ENCODE peak calls at places on chromosome 6, in six cellular contexts. P is foreskin fibroblast; I is head of caudate nucleus; X is HT-29; C is effector memory CD8-positive, alpha-beta T cell; N is NCI-H345. U is an unnamed sample.

GRCh38 chr6:158057213-158057987 is 75.7 kb downstream of the SYNJ2 start:
- DNase-seq in P (peak), I (no peak), X (no peak), C (no peak), N (no peak), U (peak)

GRCh38 chr6:41917528-41917927 is 3.4 kb downstream of the MED20 start:
- DNase-seq in P (peak), I (no peak), X (no peak), C (no peak), N (no peak), U (peak)

GRCh38 chr6:63923139-63923739 is 287.6 kb downstream of the PHF3 start:
- DNase-seq in P (peak), I (no peak), X (peak), C (no peak), N (peak), U (peak)

GRCh38 chr6:105896052-105896820 is 189.9 kb upstream of the PRDM1 start:
- DNase-seq in P (no peak), I (no peak), X (no peak), C (no peak), N (no peak), U (no peak)

GRCh38 chr6:136696783-136697364 is 95.4 kb downstream of the MAP3K5 start:
- DNase-seq in P (no peak), I (no peak), X (no peak), C (no peak), N (no peak), U (no peak)

GRCh38 chr6:134689177-134689576 is 260.7 kb downstream of the ALDH8A1 start:
- DNase-seq in P (no peak), I (peak), X (no peak), C (no peak), N (no peak), U (no peak)

GRCh38 chr6:79522609-79523008 is 14.6 kb downstream of the LCA5 start:
- DNase-seq in P (no peak), I (no peak), X (no peak), C (no peak), N (no peak), U (no peak)

GRCh38 chr6:144104898-144105487 is 9.6 kb upstream of the SF3B5 start:
- DNase-seq in P (peak), I (no peak), X (peak), C (peak), N (peak), U (peak)

GRCh38 chr6:150452642-150453243 is 83.9 kb downstream of the IYD start:
- DNase-seq in P (no peak), I (no peak), X (no peak), C (no peak), N (no peak), U (no peak)

GRCh38 chr6:21915707-21916399 is 322.3 kb downstream of the SOX4 start:
- DNase-seq in P (no peak), I (no peak), X (no peak), C (no peak), N (no peak), U (no peak)

GRCh38 chr6:143213977-143214376 is 153.3 kb downstream of the AIG1 start:
- DNase-seq in P (no peak), I (no peak), X (no peak), C (no peak), N (no peak), U (no peak)

GRCh38 chr6:169239181-169239580 is 14.5 kb downstream of the THBS2 start:
- DNase-seq in P (no peak), I (no peak), X (no peak), C (no peak), N (no peak), U (no peak)

GRCh38 chr6:148524509-148524908 is 181.9 kb downstream of the SASH1 start:
- DNase-seq in P (peak), I (no peak), X (no peak), C (no peak), N (no peak), U (no peak)